ENCODE peak calls at places on chromosomes 6 and 20, in six cellular contexts. One of them, this sample, is unnamed.

GRCh38 chr6:88220493-88220892 is 54.3 kb upstream of the CNR1 start:
- DNase-seq in esophagus muscularis mucosa: no peak
- DNase-seq in GDM1: no peak
- DNase-seq in WTC11: peak; percentile 21
- DNase-seq in lung microvascular endothelial cell: peak; percentile 18
- DNase-seq in NCI-H1092: no peak
- DNase-seq in this sample: peak; percentile 39

GRCh38 chr20:32685541-32686529 is 12.1 kb upstream of the C20orf203 start:
- DNase-seq in esophagus muscularis mucosa: no peak
- DNase-seq in NCI-H1092: no peak
- DNase-seq in WTC11: no peak
- DNase-seq in GDM1: peak; percentile 77
- DNase-seq in lung microvascular endothelial cell: no peak
- DNase-seq in this sample: peak; percentile 94

GRCh38 chr20:22379472-22379871 is 204.9 kb downstream of the FOXA2 start:
- DNase-seq in GDM1: no peak
- DNase-seq in NCI-H1092: no peak
- DNase-seq in esophagus muscularis mucosa: no peak
- DNase-seq in lung microvascular endothelial cell: peak; percentile 3
- DNase-seq in WTC11: no peak
- DNase-seq in this sample: peak; percentile 62

GRCh38 chr6:89483111-89483720 is 50.3 kb downstream of the ANKRD6 start:
- DNase-seq in GDM1: no peak
- DNase-seq in lung microvascular endothelial cell: no peak
- DNase-seq in esophagus muscularis mucosa: no peak
- DNase-seq in WTC11: peak; percentile 82
- DNase-seq in NCI-H1092: no peak
- DNase-seq in this sample: peak; percentile 41

GRCh38 chr6:154341326-154341725 is 15.3 kb downstream of the IPCEF1 start:
- DNase-seq in GDM1: no peak
- DNase-seq in NCI-H1092: no peak
- DNase-seq in WTC11: no peak
- DNase-seq in lung microvascular endothelial cell: no peak
- DNase-seq in esophagus muscularis mucosa: no peak
- DNase-seq in this sample: no peak

GRCh38 chr6:41021832-41022231 is 17.2 kb downstream of the UNC5CL start:
- DNase-seq in lung microvascular endothelial cell: peak; percentile 13
- DNase-seq in NCI-H1092: no peak
- DNase-seq in esophagus muscularis mucosa: no peak
- DNase-seq in WTC11: peak; percentile 29
- DNase-seq in GDM1: no peak
- DNase-seq in this sample: peak; percentile 65

GRCh38 chr6:164216368-164216767 is 801.9 kb downstream of the QKI start:
- DNase-seq in NCI-H1092: no peak
- DNase-seq in GDM1: no peak
- DNase-seq in lung microvascular endothelial cell: no peak
- DNase-seq in WTC11: no peak
- DNase-seq in esophagus muscularis mucosa: no peak
- DNase-seq in this sample: no peak

GRCh38 chr6:115137910-115138309 is 795.1 kb upstream of the HS3ST5 start:
- DNase-seq in lung microvascular endothelial cell: no peak
- DNase-seq in esophagus muscularis mucosa: no peak
- DNase-seq in GDM1: no peak
- DNase-seq in WTC11: no peak
- DNase-seq in NCI-H1092: no peak
- DNase-seq in this sample: no peak

GRCh38 chr20:58452667-58453255 is 62.4 kb downstream of the APCDD1L start:
- DNase-seq in lung microvascular endothelial cell: no peak
- DNase-seq in WTC11: no peak
- DNase-seq in GDM1: no peak
- DNase-seq in esophagus muscularis mucosa: no peak
- DNase-seq in NCI-H1092: no peak
- DNase-seq in this sample: no peak

GRCh38 chr6:16741112-16742016 is 19.9 kb downstream of the ATXN1 start:
- DNase-seq in esophagus muscularis mucosa: no peak
- DNase-seq in WTC11: no peak
- DNase-seq in lung microvascular endothelial cell: no peak
- DNase-seq in NCI-H1092: no peak
- DNase-seq in GDM1: no peak
- DNase-seq in this sample: peak; percentile 95

GRCh38 chr20:18009116-18009515 is 40.3 kb downstream of the MGME1 start:
- DNase-seq in NCI-H1092: no peak
- DNase-seq in GDM1: no peak
- DNase-seq in WTC11: no peak
- DNase-seq in esophagus muscularis mucosa: no peak
- DNase-seq in lung microvascular endothelial cell: no peak
- DNase-seq in this sample: no peak

GRCh38 chr6:11830520-11830919 is 51.9 kb upstream of the ADTRP start:
- DNase-seq in esophagus muscularis mucosa: peak; percentile 55
- DNase-seq in NCI-H1092: no peak
- DNase-seq in lung microvascular endothelial cell: no peak
- DNase-seq in GDM1: no peak
- DNase-seq in WTC11: no peak
- DNase-seq in this sample: no peak

GRCh38 chr6:164184410-164184809 is 769.9 kb downstream of the QKI start:
- DNase-seq in WTC11: no peak
- DNase-seq in GDM1: no peak
- DNase-seq in NCI-H1092: no peak
- DNase-seq in esophagus muscularis mucosa: peak; percentile 77
- DNase-seq in lung microvascular endothelial cell: peak; percentile 1
- DNase-seq in this sample: no peak

GRCh38 chr20:20525756-20526155 is 157.9 kb downstream of the INSM1 start:
- DNase-seq in NCI-H1092: no peak
- DNase-seq in GDM1: no peak
- DNase-seq in esophagus muscularis mucosa: no peak
- DNase-seq in WTC11: no peak
- DNase-seq in lung microvascular endothelial cell: no peak
- DNase-seq in this sample: no peak

GRCh38 chr20:6122873-6123649 is at the start of gene FERMT1:
- DNase-seq in lung microvascular endothelial cell: peak; percentile 22
- DNase-seq in GDM1: no peak
- DNase-seq in NCI-H1092: peak; percentile 70
- DNase-seq in esophagus muscularis mucosa: peak; percentile 91
- DNase-seq in WTC11: peak; percentile 71
- DNase-seq in this sample: peak; percentile 90

GRCh38 chr20:36173451-36173933 is 19.0 kb downstream of the EPB41L1 start:
- DNase-seq in lung microvascular endothelial cell: peak; percentile 26
- DNase-seq in NCI-H1092: no peak
- DNase-seq in WTC11: peak; percentile 69
- DNase-seq in esophagus muscularis mucosa: no peak
- DNase-seq in GDM1: no peak
- DNase-seq in this sample: no peak

GRCh38 chr6:138545621-138545980 is 46.3 kb upstream of the NHSL1 start:
- DNase-seq in GDM1: no peak
- DNase-seq in lung microvascular endothelial cell: peak; percentile 85
- DNase-seq in NCI-H1092: peak; percentile 29
- DNase-seq in esophagus muscularis mucosa: no peak
- DNase-seq in WTC11: peak; percentile 71
- DNase-seq in this sample: peak; percentile 58

GRCh38 chr6:22068561-22069346 is 228.1 kb downstream of the PRL start:
- DNase-seq in GDM1: no peak
- DNase-seq in esophagus muscularis mucosa: no peak
- DNase-seq in WTC11: no peak
- DNase-seq in NCI-H1092: no peak
- DNase-seq in lung microvascular endothelial cell: no peak
- DNase-seq in this sample: no peak

GRCh38 chr6:169041078-169041477 is 212.6 kb downstream of the THBS2 start:
- DNase-seq in WTC11: no peak
- DNase-seq in lung microvascular endothelial cell: no peak
- DNase-seq in NCI-H1092: no peak
- DNase-seq in esophagus muscularis mucosa: no peak
- DNase-seq in GDM1: no peak
- DNase-seq in this sample: no peak

This sample was measured in GM23248.